ENCODE peak calls at places on chromosomes 5 and 9, in five cellular contexts. H is NT2/D1, X is H1, I is GM12878, Y is HepG2. U is an unnamed sample.

GRCh38 chr5:88675758-88676636 is 207.0 kb downstream of the MEF2C start:
- DNase-seq in Y (no peak), H (peak), I (no peak), X (no peak), U (peak)

GRCh38 chr5:141001466-141001853 is 35.2 kb downstream of the PCDHAC2 start:
- DNase-seq in H (no peak), X (no peak), I (no peak), Y (no peak), U (no peak)

GRCh38 chr9:134476942-134477335 is 150.7 kb downstream of the RXRA start:
- DNase-seq in I (no peak), Y (no peak), H (no peak), X (no peak), U (no peak)

GRCh38 chr5:1793966-1794895 is 5.4 kb downstream of the MRPL36 start:
- DNase-seq in H (no peak), I (no peak), Y (peak), X (no peak), U (no peak)

GRCh38 chr9:19690128-19690527 is 98.7 kb downstream of the SLC24A2 start:
- DNase-seq in X (no peak), Y (no peak), H (no peak), I (no peak), U (no peak)

GRCh38 chr5:39513236-39513635 is 88.5 kb upstream of the DAB2 start:
- DNase-seq in Y (peak), X (no peak), H (no peak), I (no peak), U (no peak)

GRCh38 chr5:87015908-87016307 is 251.8 kb upstream of the RASA1 start:
- DNase-seq in I (no peak), Y (no peak), H (no peak), X (no peak), U (no peak)

GRCh38 chr5:179264053-179264540 is 81.2 kb downstream of the ADAMTS2 start:
- DNase-seq in Y (no peak), H (no peak), X (no peak), I (no peak), U (no peak)

GRCh38 chr9:121662359-121662758 is 10.9 kb downstream of the DAB2IP start:
- DNase-seq in Y (no peak), I (no peak), H (no peak), X (no peak), U (no peak)

GRCh38 chr9:78112004-78112403 is 80.4 kb upstream of the GNAQ start:
- DNase-seq in I (no peak), X (no peak), H (no peak), Y (no peak), U (no peak)

GRCh38 chr9:136186386-136186785 is 18.5 kb downstream of the LHX3 start:
- DNase-seq in Y (no peak), X (no peak), I (no peak), H (no peak), U (no peak)

GRCh38 chr5:138461343-138462125 is 3.7 kb upstream of the EGR1 start:
- DNase-seq in I (no peak), Y (no peak), H (no peak), X (no peak), U (no peak)

GRCh38 chr9:122370869-122371467 is at the start of gene PTGS1:
- DNase-seq in I (no peak), Y (no peak), X (no peak), H (no peak), U (no peak)

GRCh38 chr5:52657231-52657645 is 130.5 kb upstream of the ITGA1 start:
- DNase-seq in Y (peak), I (no peak), H (no peak), X (no peak), U (peak)

GRCh38 chr9:35820076-35820475 is 5.2 kb upstream of the HINT2 start:
- DNase-seq in I (no peak), Y (no peak), X (no peak), H (no peak), U (no peak)

GRCh38 chr5:79488775-79489174 is 25.2 kb downstream of the HOMER1 start:
- DNase-seq in Y (no peak), H (no peak), I (no peak), X (no peak), U (no peak)

GRCh38 chr9:132722564-132723065 is 52.4 kb downstream of the GTF3C4 start:
- DNase-seq in Y (no peak), I (no peak), X (no peak), H (no peak), U (no peak)

GRCh38 chr9:81430727-81431126 is 258.6 kb downstream of the TLE1 start:
- DNase-seq in I (no peak), X (no peak), H (no peak), Y (no peak), U (no peak)

GRCh38 chr5:137389042-137389441 is 110.1 kb downstream of the SPOCK1 start:
- DNase-seq in Y (no peak), H (no peak), X (no peak), I (no peak), U (no peak)

GRCh38 chr9:22147818-22148573 is 138.9 kb upstream of the CDKN2B start:
- DNase-seq in X (no peak), I (no peak), H (no peak), Y (peak), U (no peak)

GRCh38 chr5:87872986-87873385 is 395.7 kb downstream of the TMEM161B start:
- DNase-seq in Y (no peak), X (no peak), H (no peak), I (no peak), U (no peak)

GRCh38 chr5:53438486-53439472 is 41.6 kb upstream of the FST start:
- DNase-seq in Y (no peak), H (no peak), X (no peak), I (no peak), U (no peak)

GRCh38 chr5:124725040-124725434 is 21.4 kb downstream of the ZNF608 start:
- DNase-seq in X (no peak), Y (no peak), H (no peak), I (no peak), U (no peak)

GRCh38 chr9:83956288-83957028 is 23.6 kb downstream of the HNRNPK start:
- DNase-seq in Y (peak), I (no peak), X (no peak), H (no peak), U (peak)

GRCh38 chr9:117368684-117369230 is 46.1 kb downstream of the ASTN2 start:
- DNase-seq in Y (no peak), X (no peak), I (no peak), H (no peak), U (no peak)
- TF ChIP-seq SUZ12 in Y (no peak), X (no peak), I (no peak), H (no peak), U (no peak)

DNA sequence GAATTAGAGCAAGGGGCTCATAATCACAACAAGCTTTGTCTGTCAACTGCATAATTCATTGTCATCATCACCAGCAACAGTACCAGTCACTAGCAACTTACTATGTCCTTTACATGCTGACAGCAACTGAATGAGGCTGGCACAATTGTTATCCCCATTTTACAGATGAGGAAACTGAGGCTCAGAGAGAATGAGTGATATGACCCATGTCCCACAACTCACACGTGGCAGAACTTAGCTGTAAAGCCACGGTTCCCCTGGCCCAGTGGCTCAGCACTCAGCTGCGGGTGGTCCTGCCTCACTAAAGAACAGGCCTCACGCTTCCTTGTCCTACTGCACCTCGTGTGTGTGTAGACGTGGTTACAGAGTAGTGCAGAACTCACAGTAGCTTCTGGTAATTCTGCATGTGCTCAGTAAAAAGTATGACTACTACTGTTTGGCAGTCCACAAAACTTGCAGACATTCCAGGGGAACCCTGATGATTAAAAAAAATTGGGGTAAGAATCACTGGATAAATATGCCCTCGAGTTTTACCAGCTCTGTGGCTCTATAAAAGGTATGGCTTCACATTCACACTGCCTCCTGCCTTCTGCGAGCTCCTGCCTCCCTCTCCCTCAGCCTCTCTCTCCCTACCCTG is 30.2 kb downstream of the AFAP1L1 start:
- DNase-seq in X (no peak), Y (no peak), H (no peak), I (no peak), U (no peak)
- TF ChIP-seq SUZ12 in X (no peak), Y (no peak), H (no peak), I (no peak), U (no peak)

DNA sequence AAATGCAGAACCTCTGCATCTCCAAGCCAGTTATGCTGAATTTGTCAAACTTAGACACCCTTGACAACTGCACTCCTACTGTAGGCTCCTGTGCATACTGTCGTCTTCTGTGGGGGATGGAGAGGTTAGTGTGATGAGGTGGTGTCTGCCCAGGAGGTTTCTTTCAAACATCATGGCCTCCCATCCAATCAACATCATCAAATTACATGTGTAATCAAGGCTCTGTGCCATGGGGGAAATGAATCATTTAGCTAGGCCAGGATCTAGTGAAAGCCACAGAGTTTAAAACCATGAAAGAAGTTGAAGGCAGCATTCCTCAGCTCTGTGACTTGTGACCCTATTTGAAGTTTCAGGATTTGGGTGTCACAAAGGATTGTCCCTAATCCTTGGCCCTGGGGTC is 240.6 kb downstream of the MARCHF11 start:
- DNase-seq in H (no peak), X (no peak), I (no peak), Y (no peak), U (no peak)
- TF ChIP-seq SUZ12 in H (no peak), X (no peak), I (no peak), Y (no peak), U (no peak)

DNA sequence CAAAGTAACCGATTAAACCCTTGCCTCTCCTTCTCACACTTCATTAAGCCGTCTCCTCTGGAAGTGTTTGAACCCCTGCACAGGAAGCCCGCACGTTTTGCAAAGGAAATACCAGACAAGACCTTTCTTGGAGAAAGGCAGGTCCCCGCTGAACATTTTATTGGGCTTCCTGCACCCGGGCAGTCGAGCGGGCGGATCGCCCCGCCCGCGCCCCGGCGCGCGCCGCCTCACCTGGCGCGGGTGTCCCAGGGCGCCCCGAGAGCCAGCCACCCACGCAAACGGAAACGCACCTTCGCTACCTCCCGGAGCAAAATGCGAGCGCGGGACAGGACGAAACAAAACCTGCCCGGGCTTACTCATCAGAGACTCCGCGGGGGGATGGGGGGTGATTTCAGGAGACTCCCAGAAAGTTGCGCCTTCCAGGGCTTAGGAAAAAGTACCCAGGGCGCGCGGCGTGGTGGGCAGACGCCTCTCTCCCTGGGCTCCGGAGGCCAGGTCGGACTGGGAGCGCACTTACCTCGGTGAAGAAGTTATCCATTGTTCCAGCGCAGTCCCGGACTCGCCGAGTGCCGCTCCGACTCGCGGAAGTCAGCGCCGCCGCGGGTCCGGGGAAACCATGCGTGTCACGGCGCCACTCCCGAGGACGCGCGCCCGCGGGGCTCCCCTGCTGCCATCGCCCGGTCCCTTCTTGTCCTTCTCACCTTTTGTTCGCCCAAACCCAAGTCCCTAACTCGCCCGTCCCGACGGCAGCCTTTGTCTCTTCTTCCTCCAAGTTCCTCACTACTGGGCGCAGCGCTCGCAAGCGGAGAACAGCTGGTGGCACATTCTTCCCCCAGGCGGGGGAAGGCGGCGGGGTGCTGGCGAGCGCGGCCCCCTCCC is 578 bp downstream of the MYO10 start:
- DNase-seq in X (peak), I (no peak), H (no peak), Y (no peak), U (peak)
- TF ChIP-seq SUZ12 in X (peak), I (no peak), H (no peak), Y (no peak), U (no peak)

DNA sequence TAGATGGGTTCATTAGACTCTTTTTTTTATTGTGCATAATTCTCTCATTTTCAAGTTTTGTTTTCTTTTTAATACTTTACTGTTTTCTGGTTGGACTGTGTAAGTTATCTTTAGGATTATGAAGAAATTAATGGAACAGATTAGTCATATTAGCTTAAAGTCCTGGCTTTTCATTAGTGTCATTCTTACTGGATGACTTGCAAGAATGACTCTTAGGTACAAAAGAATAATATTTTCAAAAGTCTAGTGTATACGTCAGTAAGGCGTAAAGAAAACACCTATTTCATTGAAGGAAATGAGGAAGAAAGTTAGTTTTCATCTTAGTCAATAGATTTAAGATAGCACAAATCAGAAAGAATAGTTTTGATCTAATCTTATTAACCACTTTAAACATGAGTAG is 20.4 kb downstream of the UHRF2 start:
- DNase-seq in Y (no peak), I (no peak), H (no peak), X (no peak), U (no peak)
- TF ChIP-seq SUZ12 in Y (no peak), I (no peak), H (no peak), X (no peak), U (no peak)

GRCh38 chr5:74401566-74402320 is 238.8 kb downstream of the ENC1 start:
- DNase-seq in X (no peak), I (no peak), Y (no peak), H (no peak), U (no peak)

GRCh38 chr5:74400067-74400466 is 240.5 kb downstream of the ENC1 start:
- DNase-seq in Y (no peak), H (no peak), I (no peak), X (no peak), U (no peak)

GRCh38 chr5:74403771-74404170 is 236.8 kb downstream of the ENC1 start:
- DNase-seq in I (no peak), Y (no peak), X (no peak), H (no peak), U (no peak)

GRCh38 chr5:74404574-74405310 is 235.8 kb downstream of the ENC1 start:
- DNase-seq in Y (no peak), H (no peak), X (no peak), I (no peak), U (no peak)

DNA sequence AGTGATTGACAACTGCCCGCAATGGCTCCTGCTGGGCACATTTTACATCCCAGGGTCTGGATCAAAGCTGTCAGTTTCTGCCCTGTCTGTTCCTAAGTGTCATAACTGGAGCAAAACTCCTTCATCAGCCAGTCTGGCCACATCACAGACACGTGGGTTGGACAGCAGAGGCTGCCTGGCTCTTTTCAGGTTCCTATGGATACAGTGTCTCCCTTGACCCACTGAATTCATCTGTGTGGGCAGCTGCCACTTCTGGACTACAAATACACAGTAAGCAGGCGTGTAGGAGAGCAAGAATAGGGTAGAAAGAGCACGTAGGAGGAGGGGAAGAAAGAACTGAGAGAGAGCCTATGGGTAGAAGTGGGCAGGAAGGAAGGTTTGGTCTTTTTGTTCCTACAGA is 238.0 kb downstream of the ENC1 start:
- DNase-seq in X (no peak), Y (no peak), H (no peak), I (no peak), U (no peak)
- TF ChIP-seq SUZ12 in X (no peak), Y (no peak), H (no peak), I (no peak), U (no peak)

GRCh38 chr9:127931092-127931881 is 710 bp upstream of the PIP5KL1 start:
- DNase-seq in X (no peak), H (no peak), I (no peak), Y (peak), U (peak)
- TF ChIP-seq SUZ12 in X (no peak), H (no peak), I (no peak), Y (no peak), U (no peak)

GRCh38 chr9:126420148-126420547 is 93.5 kb downstream of the MVB12B start:
- DNase-seq in Y (no peak), X (no peak), H (no peak), I (no peak), U (no peak)

GRCh38 chr9:126418608-126419007 is 92.0 kb downstream of the MVB12B start:
- DNase-seq in H (no peak), Y (no peak), X (no peak), I (no peak), U (no peak)

GRCh38 chr9:126417684-126418083 is 91.1 kb downstream of the MVB12B start:
- DNase-seq in X (no peak), Y (no peak), I (no peak), H (no peak), U (no peak)

GRCh38 chr9:126420643-126421564 is 94.3 kb downstream of the MVB12B start:
- DNase-seq in H (no peak), Y (peak), X (no peak), I (no peak), U (no peak)

DNA sequence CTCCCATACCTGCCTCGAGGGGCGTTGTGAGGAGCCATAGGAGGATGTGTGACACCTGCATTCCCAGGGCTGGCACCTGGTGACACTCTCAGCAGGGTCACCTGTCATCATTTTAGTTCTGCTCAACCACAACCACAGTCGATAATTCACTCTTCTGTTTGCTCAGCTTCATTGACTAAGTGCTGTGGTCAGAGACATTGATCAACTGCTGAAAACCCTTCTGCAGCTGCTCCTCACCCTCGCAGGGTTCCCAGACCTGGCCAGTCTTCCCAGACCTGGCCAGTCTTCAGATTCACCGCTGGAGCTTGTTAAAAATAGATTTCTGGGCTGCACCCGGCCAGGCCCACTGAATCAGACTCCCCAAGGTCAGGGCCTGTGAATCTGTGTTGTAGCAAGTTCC is 92.8 kb downstream of the MVB12B start:
- DNase-seq in X (no peak), I (no peak), H (no peak), Y (no peak), U (no peak)
- TF ChIP-seq SUZ12 in X (no peak), I (no peak), H (no peak), Y (no peak), U (no peak)

DNA sequence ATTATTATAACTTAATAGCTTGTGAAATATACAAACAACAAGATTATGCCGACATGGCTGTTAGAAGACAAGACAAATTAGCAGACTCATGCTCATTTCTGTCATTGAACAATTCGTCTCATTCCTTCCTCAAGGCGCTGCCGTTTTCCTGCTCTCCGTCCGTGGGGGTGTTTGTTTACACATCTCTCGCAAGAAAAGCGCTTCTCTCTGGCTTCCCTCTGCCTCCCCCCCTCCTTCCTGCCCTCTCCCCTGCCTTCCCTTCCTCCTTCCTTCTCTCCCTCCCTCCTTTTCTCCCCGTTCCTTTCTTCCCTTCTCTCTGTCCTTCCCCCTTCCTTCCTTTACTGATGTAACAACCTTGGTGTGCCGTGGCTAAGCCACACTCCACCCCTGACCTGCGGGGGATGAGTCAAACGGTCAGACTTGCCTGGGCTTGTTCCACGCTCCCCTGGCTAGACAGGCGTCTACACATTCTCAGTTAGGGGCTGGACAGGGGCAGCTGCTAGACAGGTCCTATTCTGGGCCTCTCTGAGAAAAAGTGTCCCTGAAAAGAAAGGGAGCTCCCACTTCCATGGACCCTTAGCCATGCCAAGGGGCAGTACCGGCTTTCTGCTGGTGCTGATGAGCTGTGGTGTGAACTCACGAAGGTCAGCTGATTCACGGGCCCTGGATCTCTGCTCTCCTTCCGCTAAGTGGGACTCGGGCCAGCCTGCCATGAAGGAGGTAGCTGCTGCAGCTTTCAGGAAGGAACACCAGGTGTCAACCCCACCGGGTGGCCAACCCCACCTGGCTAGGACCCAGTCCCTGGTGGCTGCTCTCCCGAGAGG is 32.0 kb upstream of the SPTLC1 start:
- DNase-seq in X (no peak), I (no peak), H (no peak), Y (no peak), U (peak)
- TF ChIP-seq SUZ12 in X (no peak), I (no peak), H (no peak), Y (no peak), U (no peak)